ENCODE peak calls at places on chromosomes 7 and 10, in seven cellular contexts. One of them, this sample, is unnamed.

GRCh38 chr7:100895956-100896742 is 461 bp upstream of the ACHE start:
- DNase-seq in kidney epithelial cell: no peak
- DNase-seq in stimulated activated naive CD8-positive, alpha-beta T cell treated with anti-CD3 and anti-CD28 coated beads, Interleukin-15, amount 100 ng/mL, for 72 hours: peak; percentile 45
- DNase-seq in activated naive CD8-positive, alpha-beta T cell treated with anti-CD3 and anti-CD28 coated beads, Interleukin-2, amount 50 U/mL, for 16 hours: no peak
- DNase-seq in stimulated activated CD4-positive, alpha-beta T cell treated with anti-CD3 and anti-CD28 coated beads, Interleukin-12 subunit alpha, Interleukin-12 subunit beta, amount 100 ng/mL, for 4 hours: no peak
- DNase-seq in IMR-90: no peak
- DNase-seq in KBM-7: peak; percentile 67
- DNase-seq in this sample: peak; percentile 75

GRCh38 chr10:3484306-3485187 is 300.5 kb downstream of the KLF6 start:
- DNase-seq in kidney epithelial cell: no peak
- DNase-seq in stimulated activated naive CD8-positive, alpha-beta T cell treated with anti-CD3 and anti-CD28 coated beads, Interleukin-15, amount 100 ng/mL, for 72 hours: no peak
- DNase-seq in activated naive CD8-positive, alpha-beta T cell treated with anti-CD3 and anti-CD28 coated beads, Interleukin-2, amount 50 U/mL, for 16 hours: no peak
- DNase-seq in stimulated activated CD4-positive, alpha-beta T cell treated with anti-CD3 and anti-CD28 coated beads, Interleukin-12 subunit alpha, Interleukin-12 subunit beta, amount 100 ng/mL, for 4 hours: no peak
- DNase-seq in IMR-90: peak; percentile 73
- DNase-seq in KBM-7: no peak
- DNase-seq in this sample: peak; percentile 86

GRCh38 chr7:44163591-44163990 is 22.5 kb upstream of the MYL7 start:
- DNase-seq in kidney epithelial cell: peak; percentile 90
- DNase-seq in stimulated activated naive CD8-positive, alpha-beta T cell treated with anti-CD3 and anti-CD28 coated beads, Interleukin-15, amount 100 ng/mL, for 72 hours: no peak
- DNase-seq in activated naive CD8-positive, alpha-beta T cell treated with anti-CD3 and anti-CD28 coated beads, Interleukin-2, amount 50 U/mL, for 16 hours: no peak
- DNase-seq in stimulated activated CD4-positive, alpha-beta T cell treated with anti-CD3 and anti-CD28 coated beads, Interleukin-12 subunit alpha, Interleukin-12 subunit beta, amount 100 ng/mL, for 4 hours: no peak
- DNase-seq in IMR-90: peak; percentile 94
- DNase-seq in KBM-7: no peak
- DNase-seq in this sample: peak; percentile 69

GRCh38 chr7:47602272-47603004 is 20.5 kb upstream of the TNS3 start:
- DNase-seq in kidney epithelial cell: no peak
- DNase-seq in stimulated activated naive CD8-positive, alpha-beta T cell treated with anti-CD3 and anti-CD28 coated beads, Interleukin-15, amount 100 ng/mL, for 72 hours: no peak
- DNase-seq in activated naive CD8-positive, alpha-beta T cell treated with anti-CD3 and anti-CD28 coated beads, Interleukin-2, amount 50 U/mL, for 16 hours: no peak
- DNase-seq in stimulated activated CD4-positive, alpha-beta T cell treated with anti-CD3 and anti-CD28 coated beads, Interleukin-12 subunit alpha, Interleukin-12 subunit beta, amount 100 ng/mL, for 4 hours: no peak
- DNase-seq in IMR-90: no peak
- DNase-seq in KBM-7: no peak
- DNase-seq in this sample: peak; percentile 73

GRCh38 chr10:11463111-11463510 is 148.3 kb downstream of the USP6NL start:
- DNase-seq in kidney epithelial cell: no peak
- DNase-seq in stimulated activated naive CD8-positive, alpha-beta T cell treated with anti-CD3 and anti-CD28 coated beads, Interleukin-15, amount 100 ng/mL, for 72 hours: no peak
- DNase-seq in activated naive CD8-positive, alpha-beta T cell treated with anti-CD3 and anti-CD28 coated beads, Interleukin-2, amount 50 U/mL, for 16 hours: no peak
- DNase-seq in stimulated activated CD4-positive, alpha-beta T cell treated with anti-CD3 and anti-CD28 coated beads, Interleukin-12 subunit alpha, Interleukin-12 subunit beta, amount 100 ng/mL, for 4 hours: no peak
- DNase-seq in IMR-90: no peak
- DNase-seq in KBM-7: no peak
- DNase-seq in this sample: no peak

GRCh38 chr10:130782467-130782866 is 529.1 kb downstream of the TCERG1L start:
- DNase-seq in kidney epithelial cell: no peak
- DNase-seq in stimulated activated naive CD8-positive, alpha-beta T cell treated with anti-CD3 and anti-CD28 coated beads, Interleukin-15, amount 100 ng/mL, for 72 hours: no peak
- DNase-seq in activated naive CD8-positive, alpha-beta T cell treated with anti-CD3 and anti-CD28 coated beads, Interleukin-2, amount 50 U/mL, for 16 hours: no peak
- DNase-seq in stimulated activated CD4-positive, alpha-beta T cell treated with anti-CD3 and anti-CD28 coated beads, Interleukin-12 subunit alpha, Interleukin-12 subunit beta, amount 100 ng/mL, for 4 hours: no peak
- DNase-seq in IMR-90: no peak
- DNase-seq in KBM-7: no peak
- DNase-seq in this sample: peak; percentile 32

GRCh38 chr10:51733061-51733460 is 33.7 kb upstream of the CSTF2T start:
- DNase-seq in kidney epithelial cell: no peak
- DNase-seq in stimulated activated naive CD8-positive, alpha-beta T cell treated with anti-CD3 and anti-CD28 coated beads, Interleukin-15, amount 100 ng/mL, for 72 hours: no peak
- DNase-seq in activated naive CD8-positive, alpha-beta T cell treated with anti-CD3 and anti-CD28 coated beads, Interleukin-2, amount 50 U/mL, for 16 hours: no peak
- DNase-seq in stimulated activated CD4-positive, alpha-beta T cell treated with anti-CD3 and anti-CD28 coated beads, Interleukin-12 subunit alpha, Interleukin-12 subunit beta, amount 100 ng/mL, for 4 hours: no peak
- DNase-seq in IMR-90: peak; percentile 67
- DNase-seq in KBM-7: no peak
- DNase-seq in this sample: no peak

GRCh38 chr7:24756545-24756988 is 697 bp downstream of the GSDME start:
- DNase-seq in kidney epithelial cell: no peak
- DNase-seq in stimulated activated naive CD8-positive, alpha-beta T cell treated with anti-CD3 and anti-CD28 coated beads, Interleukin-15, amount 100 ng/mL, for 72 hours: peak; percentile 39
- DNase-seq in activated naive CD8-positive, alpha-beta T cell treated with anti-CD3 and anti-CD28 coated beads, Interleukin-2, amount 50 U/mL, for 16 hours: no peak
- DNase-seq in stimulated activated CD4-positive, alpha-beta T cell treated with anti-CD3 and anti-CD28 coated beads, Interleukin-12 subunit alpha, Interleukin-12 subunit beta, amount 100 ng/mL, for 4 hours: no peak
- DNase-seq in IMR-90: peak; percentile 53
- DNase-seq in KBM-7: no peak
- DNase-seq in this sample: peak; percentile 46

GRCh38 chr10:86419101-86419500 is 52.5 kb upstream of the GRID1 start:
- DNase-seq in kidney epithelial cell: no peak
- DNase-seq in stimulated activated naive CD8-positive, alpha-beta T cell treated with anti-CD3 and anti-CD28 coated beads, Interleukin-15, amount 100 ng/mL, for 72 hours: no peak
- DNase-seq in activated naive CD8-positive, alpha-beta T cell treated with anti-CD3 and anti-CD28 coated beads, Interleukin-2, amount 50 U/mL, for 16 hours: no peak
- DNase-seq in stimulated activated CD4-positive, alpha-beta T cell treated with anti-CD3 and anti-CD28 coated beads, Interleukin-12 subunit alpha, Interleukin-12 subunit beta, amount 100 ng/mL, for 4 hours: no peak
- DNase-seq in IMR-90: no peak
- DNase-seq in KBM-7: no peak
- DNase-seq in this sample: no peak

GRCh38 chr7:135748770-135749169 is at the start of gene FAM180A:
- DNase-seq in kidney epithelial cell: no peak
- DNase-seq in stimulated activated naive CD8-positive, alpha-beta T cell treated with anti-CD3 and anti-CD28 coated beads, Interleukin-15, amount 100 ng/mL, for 72 hours: no peak
- DNase-seq in activated naive CD8-positive, alpha-beta T cell treated with anti-CD3 and anti-CD28 coated beads, Interleukin-2, amount 50 U/mL, for 16 hours: no peak
- DNase-seq in stimulated activated CD4-positive, alpha-beta T cell treated with anti-CD3 and anti-CD28 coated beads, Interleukin-12 subunit alpha, Interleukin-12 subunit beta, amount 100 ng/mL, for 4 hours: no peak
- DNase-seq in IMR-90: peak; percentile 85
- DNase-seq in KBM-7: no peak
- DNase-seq in this sample: no peak

GRCh38 chr7:129790136-129790535 is 162.6 kb downstream of the UBE2H start:
- DNase-seq in kidney epithelial cell: no peak
- DNase-seq in stimulated activated naive CD8-positive, alpha-beta T cell treated with anti-CD3 and anti-CD28 coated beads, Interleukin-15, amount 100 ng/mL, for 72 hours: no peak
- DNase-seq in activated naive CD8-positive, alpha-beta T cell treated with anti-CD3 and anti-CD28 coated beads, Interleukin-2, amount 50 U/mL, for 16 hours: no peak
- DNase-seq in stimulated activated CD4-positive, alpha-beta T cell treated with anti-CD3 and anti-CD28 coated beads, Interleukin-12 subunit alpha, Interleukin-12 subunit beta, amount 100 ng/mL, for 4 hours: no peak
- DNase-seq in IMR-90: peak; percentile 67
- DNase-seq in KBM-7: no peak
- DNase-seq in this sample: no peak

GRCh38 chr7:98870071-98870651 is 347 bp upstream of the TMEM130 start:
- DNase-seq in kidney epithelial cell: no peak
- DNase-seq in stimulated activated naive CD8-positive, alpha-beta T cell treated with anti-CD3 and anti-CD28 coated beads, Interleukin-15, amount 100 ng/mL, for 72 hours: peak; percentile 58
- DNase-seq in activated naive CD8-positive, alpha-beta T cell treated with anti-CD3 and anti-CD28 coated beads, Interleukin-2, amount 50 U/mL, for 16 hours: peak; percentile 52
- DNase-seq in stimulated activated CD4-positive, alpha-beta T cell treated with anti-CD3 and anti-CD28 coated beads, Interleukin-12 subunit alpha, Interleukin-12 subunit beta, amount 100 ng/mL, for 4 hours: peak; percentile 78
- DNase-seq in IMR-90: peak; percentile 50
- DNase-seq in KBM-7: peak; percentile 70
- DNase-seq in this sample: peak; percentile 46

GRCh38 chr7:19939746-19940145 is 166.3 kb upstream of the TMEM196 start:
- DNase-seq in kidney epithelial cell: peak; percentile 84
- DNase-seq in stimulated activated naive CD8-positive, alpha-beta T cell treated with anti-CD3 and anti-CD28 coated beads, Interleukin-15, amount 100 ng/mL, for 72 hours: no peak
- DNase-seq in activated naive CD8-positive, alpha-beta T cell treated with anti-CD3 and anti-CD28 coated beads, Interleukin-2, amount 50 U/mL, for 16 hours: no peak
- DNase-seq in stimulated activated CD4-positive, alpha-beta T cell treated with anti-CD3 and anti-CD28 coated beads, Interleukin-12 subunit alpha, Interleukin-12 subunit beta, amount 100 ng/mL, for 4 hours: no peak
- DNase-seq in IMR-90: peak; percentile 58
- DNase-seq in KBM-7: no peak
- DNase-seq in this sample: no peak

GRCh38 chr7:150378115-150378852 is 846 bp upstream of the ZNF775 start:
- DNase-seq in kidney epithelial cell: peak; percentile 67
- DNase-seq in stimulated activated naive CD8-positive, alpha-beta T cell treated with anti-CD3 and anti-CD28 coated beads, Interleukin-15, amount 100 ng/mL, for 72 hours: peak; percentile 46
- DNase-seq in activated naive CD8-positive, alpha-beta T cell treated with anti-CD3 and anti-CD28 coated beads, Interleukin-2, amount 50 U/mL, for 16 hours: no peak
- DNase-seq in stimulated activated CD4-positive, alpha-beta T cell treated with anti-CD3 and anti-CD28 coated beads, Interleukin-12 subunit alpha, Interleukin-12 subunit beta, amount 100 ng/mL, for 4 hours: peak; percentile 23
- DNase-seq in IMR-90: peak; percentile 57
- DNase-seq in KBM-7: peak; percentile 72
- DNase-seq in this sample: peak; percentile 97

GRCh38 chr10:110141185-110141584 is 66.2 kb upstream of the MXI1 start:
- DNase-seq in kidney epithelial cell: no peak
- DNase-seq in stimulated activated naive CD8-positive, alpha-beta T cell treated with anti-CD3 and anti-CD28 coated beads, Interleukin-15, amount 100 ng/mL, for 72 hours: no peak
- DNase-seq in activated naive CD8-positive, alpha-beta T cell treated with anti-CD3 and anti-CD28 coated beads, Interleukin-2, amount 50 U/mL, for 16 hours: no peak
- DNase-seq in stimulated activated CD4-positive, alpha-beta T cell treated with anti-CD3 and anti-CD28 coated beads, Interleukin-12 subunit alpha, Interleukin-12 subunit beta, amount 100 ng/mL, for 4 hours: no peak
- DNase-seq in IMR-90: peak; percentile 21
- DNase-seq in KBM-7: peak; percentile 83
- DNase-seq in this sample: no peak

GRCh38 chr7:104931181-104931781 is 82.7 kb upstream of the KMT2E start:
- DNase-seq in kidney epithelial cell: no peak
- DNase-seq in stimulated activated naive CD8-positive, alpha-beta T cell treated with anti-CD3 and anti-CD28 coated beads, Interleukin-15, amount 100 ng/mL, for 72 hours: no peak
- DNase-seq in activated naive CD8-positive, alpha-beta T cell treated with anti-CD3 and anti-CD28 coated beads, Interleukin-2, amount 50 U/mL, for 16 hours: no peak
- DNase-seq in stimulated activated CD4-positive, alpha-beta T cell treated with anti-CD3 and anti-CD28 coated beads, Interleukin-12 subunit alpha, Interleukin-12 subunit beta, amount 100 ng/mL, for 4 hours: no peak
- DNase-seq in IMR-90: no peak
- DNase-seq in KBM-7: no peak
- DNase-seq in this sample: peak; percentile 85

GRCh38 chr10:129727071-129727470 is 237.0 kb downstream of the EBF3 start:
- DNase-seq in kidney epithelial cell: no peak
- DNase-seq in stimulated activated naive CD8-positive, alpha-beta T cell treated with anti-CD3 and anti-CD28 coated beads, Interleukin-15, amount 100 ng/mL, for 72 hours: no peak
- DNase-seq in activated naive CD8-positive, alpha-beta T cell treated with anti-CD3 and anti-CD28 coated beads, Interleukin-2, amount 50 U/mL, for 16 hours: no peak
- DNase-seq in stimulated activated CD4-positive, alpha-beta T cell treated with anti-CD3 and anti-CD28 coated beads, Interleukin-12 subunit alpha, Interleukin-12 subunit beta, amount 100 ng/mL, for 4 hours: no peak
- DNase-seq in IMR-90: no peak
- DNase-seq in KBM-7: no peak
- DNase-seq in this sample: no peak

GRCh38 chr7:65239707-65240352 is 133.8 kb upstream of the ZNF92 start:
- DNase-seq in kidney epithelial cell: no peak
- DNase-seq in stimulated activated naive CD8-positive, alpha-beta T cell treated with anti-CD3 and anti-CD28 coated beads, Interleukin-15, amount 100 ng/mL, for 72 hours: no peak
- DNase-seq in activated naive CD8-positive, alpha-beta T cell treated with anti-CD3 and anti-CD28 coated beads, Interleukin-2, amount 50 U/mL, for 16 hours: no peak
- DNase-seq in stimulated activated CD4-positive, alpha-beta T cell treated with anti-CD3 and anti-CD28 coated beads, Interleukin-12 subunit alpha, Interleukin-12 subunit beta, amount 100 ng/mL, for 4 hours: no peak
- DNase-seq in IMR-90: no peak
- DNase-seq in KBM-7: peak; percentile 66
- DNase-seq in this sample: peak; percentile 75

GRCh38 chr7:106640368-106641141 is 20.4 kb downstream of the CCDC71L start:
- DNase-seq in kidney epithelial cell: no peak
- DNase-seq in stimulated activated naive CD8-positive, alpha-beta T cell treated with anti-CD3 and anti-CD28 coated beads, Interleukin-15, amount 100 ng/mL, for 72 hours: no peak
- DNase-seq in activated naive CD8-positive, alpha-beta T cell treated with anti-CD3 and anti-CD28 coated beads, Interleukin-2, amount 50 U/mL, for 16 hours: no peak
- DNase-seq in stimulated activated CD4-positive, alpha-beta T cell treated with anti-CD3 and anti-CD28 coated beads, Interleukin-12 subunit alpha, Interleukin-12 subunit beta, amount 100 ng/mL, for 4 hours: no peak
- DNase-seq in IMR-90: peak; percentile 81
- DNase-seq in KBM-7: no peak
- DNase-seq in this sample: no peak

GRCh38 chr7:107014381-107015023 is 30.0 kb upstream of the PRKAR2B start:
- DNase-seq in kidney epithelial cell: no peak
- DNase-seq in stimulated activated naive CD8-positive, alpha-beta T cell treated with anti-CD3 and anti-CD28 coated beads, Interleukin-15, amount 100 ng/mL, for 72 hours: no peak
- DNase-seq in activated naive CD8-positive, alpha-beta T cell treated with anti-CD3 and anti-CD28 coated beads, Interleukin-2, amount 50 U/mL, for 16 hours: no peak
- DNase-seq in stimulated activated CD4-positive, alpha-beta T cell treated with anti-CD3 and anti-CD28 coated beads, Interleukin-12 subunit alpha, Interleukin-12 subunit beta, amount 100 ng/mL, for 4 hours: no peak
- DNase-seq in IMR-90: peak; percentile 26
- DNase-seq in KBM-7: no peak
- DNase-seq in this sample: no peak

GRCh38 chr7:74344128-74344496 is 54.9 kb downstream of the CLIP2 start:
- DNase-seq in kidney epithelial cell: no peak
- DNase-seq in stimulated activated naive CD8-positive, alpha-beta T cell treated with anti-CD3 and anti-CD28 coated beads, Interleukin-15, amount 100 ng/mL, for 72 hours: no peak
- DNase-seq in activated naive CD8-positive, alpha-beta T cell treated with anti-CD3 and anti-CD28 coated beads, Interleukin-2, amount 50 U/mL, for 16 hours: no peak
- DNase-seq in stimulated activated CD4-positive, alpha-beta T cell treated with anti-CD3 and anti-CD28 coated beads, Interleukin-12 subunit alpha, Interleukin-12 subunit beta, amount 100 ng/mL, for 4 hours: no peak
- DNase-seq in IMR-90: peak; percentile 47
- DNase-seq in KBM-7: no peak
- DNase-seq in this sample: no peak

GRCh38 chr7:130960208-130960988 is 226.4 kb upstream of the KLF14 start:
- DNase-seq in kidney epithelial cell: peak; percentile 99
- DNase-seq in stimulated activated naive CD8-positive, alpha-beta T cell treated with anti-CD3 and anti-CD28 coated beads, Interleukin-15, amount 100 ng/mL, for 72 hours: peak; percentile 73
- DNase-seq in activated naive CD8-positive, alpha-beta T cell treated with anti-CD3 and anti-CD28 coated beads, Interleukin-2, amount 50 U/mL, for 16 hours: no peak
- DNase-seq in stimulated activated CD4-positive, alpha-beta T cell treated with anti-CD3 and anti-CD28 coated beads, Interleukin-12 subunit alpha, Interleukin-12 subunit beta, amount 100 ng/mL, for 4 hours: no peak
- DNase-seq in IMR-90: peak; percentile 99
- DNase-seq in KBM-7: peak; percentile 89
- DNase-seq in this sample: no peak

GRCh38 chr7:44415047-44415446 is 75.4 kb downstream of the NUDCD3 start:
- DNase-seq in kidney epithelial cell: peak; percentile 86
- DNase-seq in stimulated activated naive CD8-positive, alpha-beta T cell treated with anti-CD3 and anti-CD28 coated beads, Interleukin-15, amount 100 ng/mL, for 72 hours: no peak
- DNase-seq in activated naive CD8-positive, alpha-beta T cell treated with anti-CD3 and anti-CD28 coated beads, Interleukin-2, amount 50 U/mL, for 16 hours: no peak
- DNase-seq in stimulated activated CD4-positive, alpha-beta T cell treated with anti-CD3 and anti-CD28 coated beads, Interleukin-12 subunit alpha, Interleukin-12 subunit beta, amount 100 ng/mL, for 4 hours: no peak
- DNase-seq in IMR-90: peak; percentile 44
- DNase-seq in KBM-7: no peak
- DNase-seq in this sample: no peak

This sample was measured in ELF-1.